ENCODE peak calls at places on chromosomes 7 and 10, in four cellular contexts. One of them, this sample, is unnamed.

GRCh38 chr10:51178634-51179033 is 104.3 kb downstream of the PRKG1 start:
- DNase-seq in activated T-helper 1 cell treated with anti-CD3 and anti-CD28 coated beads, Interleukin-2, amount 50 U/mL, for 16 hours: no peak
- DNase-seq in fibroblast of lung: no peak
- DNase-seq in left ventricle myocardium inferior: no peak
- DNase-seq in this sample: no peak

GRCh38 chr7:156932006-156932405 is 17.5 kb upstream of the NOM1 start:
- DNase-seq in fibroblast of lung: no peak
- DNase-seq in activated T-helper 1 cell treated with anti-CD3 and anti-CD28 coated beads, Interleukin-2, amount 50 U/mL, for 16 hours: no peak
- DNase-seq in left ventricle myocardium inferior: no peak
- DNase-seq in this sample: peak

GRCh38 chr7:7868245-7868899 is 100.2 kb upstream of the GLCCI1 start:
- DNase-seq in fibroblast of lung: no peak
- DNase-seq in left ventricle myocardium inferior: peak
- DNase-seq in activated T-helper 1 cell treated with anti-CD3 and anti-CD28 coated beads, Interleukin-2, amount 50 U/mL, for 16 hours: no peak
- DNase-seq in this sample: no peak

GRCh38 chr10:131901181-131901829 is 497 bp downstream of the PPP2R2D start:
- DNase-seq in fibroblast of lung: peak
- DNase-seq in activated T-helper 1 cell treated with anti-CD3 and anti-CD28 coated beads, Interleukin-2, amount 50 U/mL, for 16 hours: no peak
- DNase-seq in left ventricle myocardium inferior: peak
- DNase-seq in this sample: peak

GRCh38 chr10:131080571-131080970 is 230.9 kb downstream of the TCERG1L start:
- DNase-seq in fibroblast of lung: no peak
- DNase-seq in activated T-helper 1 cell treated with anti-CD3 and anti-CD28 coated beads, Interleukin-2, amount 50 U/mL, for 16 hours: no peak
- DNase-seq in left ventricle myocardium inferior: no peak
- DNase-seq in this sample: no peak

GRCh38 chr10:55091691-55092328 is 290.8 kb upstream of the PCDH15 start:
- DNase-seq in left ventricle myocardium inferior: no peak
- DNase-seq in fibroblast of lung: peak
- DNase-seq in activated T-helper 1 cell treated with anti-CD3 and anti-CD28 coated beads, Interleukin-2, amount 50 U/mL, for 16 hours: no peak
- DNase-seq in this sample: no peak

GRCh38 chr10:132154931-132155330 is 31.8 kb upstream of the DPYSL4 start:
- DNase-seq in activated T-helper 1 cell treated with anti-CD3 and anti-CD28 coated beads, Interleukin-2, amount 50 U/mL, for 16 hours: no peak
- DNase-seq in fibroblast of lung: no peak
- DNase-seq in left ventricle myocardium inferior: no peak
- DNase-seq in this sample: no peak

GRCh38 chr7:109476409-109476808 is 906.7 kb downstream of the DNAJB9 start:
- DNase-seq in left ventricle myocardium inferior: no peak
- DNase-seq in fibroblast of lung: no peak
- DNase-seq in activated T-helper 1 cell treated with anti-CD3 and anti-CD28 coated beads, Interleukin-2, amount 50 U/mL, for 16 hours: no peak
- DNase-seq in this sample: no peak

GRCh38 chr7:44398506-44398905 is 73.1 kb upstream of the CAMK2B start:
- DNase-seq in left ventricle myocardium inferior: peak
- DNase-seq in activated T-helper 1 cell treated with anti-CD3 and anti-CD28 coated beads, Interleukin-2, amount 50 U/mL, for 16 hours: no peak
- DNase-seq in fibroblast of lung: no peak
- DNase-seq in this sample: no peak

GRCh38 chr10:86451604-86451960 is 70.0 kb downstream of the WAPL start:
- DNase-seq in left ventricle myocardium inferior: no peak
- DNase-seq in fibroblast of lung: no peak
- DNase-seq in activated T-helper 1 cell treated with anti-CD3 and anti-CD28 coated beads, Interleukin-2, amount 50 U/mL, for 16 hours: no peak
- DNase-seq in this sample: no peak

This sample was measured in fibroblast of gingiva.